ENCODE peak calls at places on chromosomes 13 and 19, in six cellular contexts. E is T-helper 1 cell, W is ureter, M is fibroblast of mammary gland, Y is dorsolateral prefrontal cortex, U is osteocyte. L is an unnamed sample.

GRCh38 chr19:52391135-52391534 is 6.5 kb upstream of the ZNF528 start:
- DNase-seq in W (no peak), Y (no peak), U (no peak), E (no peak), M (no peak), L (no peak)

GRCh38 chr19:53432088-53432661 is 391 bp downstream of the ZNF761 start:
- DNase-seq in W (peak), U (peak), E (no peak), M (peak), Y (no peak), L (no peak)

GRCh38 chr13:41079725-41080124 is 18.4 kb downstream of the WBP4 start:
- DNase-seq in U (no peak), M (no peak), E (no peak), W (no peak), Y (no peak), L (no peak)

GRCh38 chr19:10517760-10518443 is 655 bp upstream of the S1PR5 start:
- DNase-seq in M (no peak), U (peak), W (peak), E (no peak), Y (peak), L (no peak)

GRCh38 chr19:18274303-18274775 is at the start of gene IQCN:
- DNase-seq in W (no peak), Y (no peak), M (no peak), E (no peak), U (no peak), L (no peak)

GRCh38 chr19:43574424-43575155 is 737 bp downstream of the XRCC1 start:
- DNase-seq in U (no peak), W (no peak), E (no peak), M (peak), Y (no peak), L (no peak)

GRCh38 chr13:29105779-29106178 is 285.6 kb downstream of the MTUS2 start:
- DNase-seq in M (no peak), Y (no peak), E (no peak), W (no peak), U (no peak), L (no peak)

GRCh38 chr13:33334831-33335230 is 49.3 kb upstream of the STARD13 start:
- DNase-seq in W (no peak), E (no peak), M (no peak), U (no peak), Y (no peak), L (no peak)

GRCh38 chr13:99981115-99982020 is at the start of gene ZIC2:
- DNase-seq in E (no peak), U (peak), W (no peak), Y (no peak), M (peak), L (peak)

GRCh38 chr19:6800991-6801396 is 28.5 kb downstream of the VAV1 start:
- DNase-seq in W (no peak), U (no peak), E (no peak), M (peak), Y (no peak), L (no peak)

GRCh38 chr19:33303791-33304759 is 1.7 kb upstream of the CEBPA start:
- DNase-seq in U (no peak), E (no peak), Y (no peak), M (peak), W (no peak), L (peak)

GRCh38 chr13:113547248-113547971 is 37.1 kb upstream of the TFDP1 start:
- DNase-seq in Y (no peak), U (peak), W (peak), E (no peak), M (peak), L (no peak)

GRCh38 chr19:10800488-10800887 is 35.5 kb downstream of the TMED1 start:
- DNase-seq in W (no peak), E (no peak), Y (peak), U (no peak), M (no peak), L (no peak)

GRCh38 chr13:40664100-40665060 is 2.1 kb downstream of the FOXO1 start:
- DNase-seq in Y (peak), E (peak), M (no peak), W (peak), U (no peak), L (peak)

GRCh38 chr19:7789447-7789846 is 26.4 kb downstream of the CLEC4M start:
- DNase-seq in U (no peak), Y (no peak), M (no peak), W (no peak), E (peak), L (peak)

GRCh38 chr13:113903361-113903760 is 39.5 kb upstream of the GAS6 start:
- DNase-seq in Y (no peak), M (no peak), U (peak), W (peak), E (no peak), L (no peak)

GRCh38 chr19:52522555-52522954 is 4.9 kb upstream of the ZNF808 start:
- DNase-seq in M (no peak), Y (no peak), W (no peak), U (no peak), E (no peak), L (no peak)

GRCh38 chr13:47211106-47211505 is 314.3 kb upstream of the HTR2A start:
- DNase-seq in W (no peak), E (no peak), U (no peak), Y (no peak), M (peak), L (no peak)

GRCh38 chr13:34176636-34177035 is 358.7 kb downstream of the RFC3 start:
- DNase-seq in M (no peak), E (no peak), U (no peak), Y (no peak), W (no peak), L (no peak)

GRCh38 chr19:43562698-43563241 is 12.6 kb downstream of the XRCC1 start:
- DNase-seq in M (peak), W (peak), U (peak), Y (peak), E (peak), L (peak)

GRCh38 chr13:83297591-83298305 is 584.5 kb downstream of the SLITRK1 start:
- DNase-seq in Y (no peak), E (no peak), U (no peak), W (no peak), M (peak), L (no peak)

GRCh38 chr13:98507060-98507797 is 69.7 kb downstream of the STK24 start:
- DNase-seq in W (no peak), U (peak), E (no peak), M (peak), Y (no peak), L (no peak)

GRCh38 chr19:3849092-3849491 is 19.7 kb downstream of the ZFR2 start:
- DNase-seq in W (no peak), E (peak), U (no peak), M (peak), Y (no peak), L (peak)

GRCh38 chr13:41418027-41418426 is 39.3 kb upstream of the RGCC start:
- DNase-seq in U (peak), M (peak), Y (no peak), W (no peak), E (no peak), L (no peak)

GRCh38 chr19:4390862-4391693 is 9.3 kb downstream of the SH3GL1 start:
- DNase-seq in Y (no peak), U (no peak), W (no peak), E (no peak), M (peak), L (no peak)

GRCh38 chr13:38628554-38628953 is 58.3 kb upstream of the FREM2 start:
- DNase-seq in W (no peak), U (no peak), M (no peak), E (no peak), Y (no peak), L (no peak)

GRCh38 chr19:43300206-43300605 is 30.9 kb upstream of the PSG9 start:
- DNase-seq in U (no peak), W (no peak), M (no peak), E (no peak), Y (no peak), L (no peak)

GRCh38 chr19:5011476-5012238 is 42.7 kb downstream of the KDM4B start:
- DNase-seq in Y (no peak), E (no peak), U (no peak), M (no peak), W (no peak), L (no peak)

GRCh38 chr13:91278291-91278690 is 69.2 kb upstream of the MIR17HG start:
- DNase-seq in W (no peak), M (no peak), Y (no peak), E (no peak), U (no peak), L (no peak)

GRCh38 chr13:89061821-89062220 is 1390.7 kb downstream of the SLITRK5 start:
- DNase-seq in M (no peak), U (no peak), Y (no peak), W (no peak), E (no peak), L (no peak)

GRCh38 chr19:49165111-49165750 is 7.6 kb downstream of the TRPM4 start:
- DNase-seq in Y (no peak), M (no peak), U (no peak), E (no peak), W (no peak), L (no peak)

GRCh38 chr13:99796175-99796819 is 175.3 kb downstream of the ZIC5 start:
- DNase-seq in M (peak), W (no peak), U (no peak), Y (no peak), E (no peak), L (no peak)

GRCh38 chr13:23617551-23618014 is 47.4 kb downstream of the TNFRSF19 start:
- DNase-seq in E (no peak), M (peak), Y (no peak), U (no peak), W (no peak), L (no peak)

GRCh38 chr19:36032251-36033104 is at the start of gene CLIP3:
- DNase-seq in U (peak), E (peak), Y (peak), W (peak), M (peak), L (peak)

GRCh38 chr19:10923503-10924076 is 4.8 kb downstream of the YIPF2 start:
- DNase-seq in M (no peak), U (no peak), W (no peak), Y (no peak), E (no peak), L (no peak)

GRCh38 chr19:28170066-28170465 is 1042.9 kb downstream of the UQCRFS1 start:
- DNase-seq in W (no peak), E (no peak), Y (no peak), M (no peak), U (no peak), L (no peak)

GRCh38 chr13:109211616-109212015 is 574.8 kb downstream of the IRS2 start:
- DNase-seq in E (no peak), M (no peak), U (no peak), Y (no peak), W (no peak), L (no peak)

GRCh38 chr19:46890423-46891170 is 29.8 kb downstream of the ARHGAP35 start:
- DNase-seq in Y (no peak), U (peak), E (no peak), W (no peak), M (peak), L (no peak)

GRCh38 chr19:54352546-54352945 is 12.2 kb downstream of the LAIR1 start:
- DNase-seq in Y (no peak), W (no peak), E (no peak), U (no peak), M (no peak), L (no peak)

GRCh38 chr13:97653741-97654140 is 219.8 kb downstream of the RAP2A start:
- DNase-seq in W (no peak), M (no peak), U (no peak), Y (no peak), E (no peak), L (no peak)